ENCODE peak calls at places on chromosomes 5 and 9, in five cellular contexts. U is heart right ventricle; T is T-cell; H is OCI-M1; S is activated CD4-positive, alpha-beta T cell treated with anti-CD3 and anti-CD28 coated beads for 1 hour. L is an unnamed sample.

GRCh38 chr5:151026674-151027073 is 6.3 kb downstream of the GPX3 start:
- DNase-seq in U (peak), T (no peak), H (no peak), S (no peak), L (no peak)

GRCh38 chr5:148922606-148923005 is 96.2 kb downstream of the ADRB2 start:
- DNase-seq in U (no peak), T (no peak), H (no peak), S (no peak), L (no peak)

GRCh38 chr5:160341309-160341874 is 29.0 kb upstream of the CCNJL start:
- DNase-seq in U (no peak), T (no peak), H (peak), S (no peak), L (no peak)

GRCh38 chr5:115306011-115306530 is 9.6 kb upstream of the CCDC112 start:
- DNase-seq in U (no peak), T (no peak), H (no peak), S (no peak), L (no peak)

GRCh38 chr5:57783693-57784092 is 301.1 kb upstream of the ACTBL2 start:
- DNase-seq in U (no peak), T (no peak), H (peak), S (no peak), L (no peak)

GRCh38 chr5:28896949-28897348 is 1858.6 kb upstream of the CDH9 start:
- DNase-seq in U (no peak), T (no peak), H (peak), S (no peak), L (peak)

GRCh38 chr5:75524071-75524470 is 12.4 kb downstream of the POLK start:
- DNase-seq in U (no peak), T (no peak), H (no peak), S (no peak), L (no peak)

GRCh38 chr5:79560774-79561524 is 47.0 kb upstream of the HOMER1 start:
- DNase-seq in U (no peak), T (no peak), H (peak), S (no peak), L (no peak)

GRCh38 chr5:102498271-102499034 is at the start of gene SLCO6A1:
- DNase-seq in U (no peak), T (no peak), H (no peak), S (no peak), L (no peak)

GRCh38 chr9:37987467-37987981 is 81.5 kb downstream of the SHB start:
- DNase-seq in U (peak), T (no peak), H (peak), S (no peak), L (no peak)

GRCh38 chr9:109765821-109766220 is 14.2 kb upstream of the PALM2AKAP2 start:
- DNase-seq in U (no peak), T (no peak), H (no peak), S (no peak), L (no peak)

GRCh38 chr5:88438006-88438405 is 169.4 kb upstream of the TMEM161B start:
- DNase-seq in U (no peak), T (no peak), H (no peak), S (no peak), L (no peak)

GRCh38 chr5:173457482-173457881 is 129.3 kb upstream of the STC2 start:
- DNase-seq in U (no peak), T (no peak), H (no peak), S (no peak), L (no peak)

GRCh38 chr9:34279431-34279830 is 49.6 kb downstream of the KIF24 start:
- DNase-seq in U (no peak), T (no peak), H (no peak), S (no peak), L (no peak)

GRCh38 chr5:108311682-108312081 is 70.2 kb downstream of the FBXL17 start:
- DNase-seq in U (no peak), T (no peak), H (no peak), S (no peak), L (no peak)

GRCh38 chr9:6552033-6552737 is 93.3 kb downstream of the GLDC start:
- DNase-seq in U (no peak), T (no peak), H (no peak), S (no peak), L (no peak)

GRCh38 chr5:17216974-17217325 is 481 bp upstream of the BASP1 start:
- DNase-seq in U (no peak), T (no peak), H (no peak), S (no peak), L (peak)